ENCODE peak calls at places on chromosomes 11 and 22, in seven cellular contexts. K, Y, C, D, B, N and E are unnamed samples.

GRCh38 chr11:87030458-87031054 is 7.2 kb upstream of the TMEM135 start:
- DNase-seq in K (no peak), Y (no peak), C (no peak), D (no peak), B (no peak), N (no peak), E (no peak)

GRCh38 chr11:25068451-25068850 is 571.6 kb downstream of the LUZP2 start:
- DNase-seq in K (no peak), Y (no peak), C (no peak), D (peak), B (no peak), N (no peak), E (no peak)

GRCh38 chr22:30453731-30454510 is 17.9 kb downstream of the SEC14L3 start:
- DNase-seq in K (no peak), Y (no peak), C (peak), D (no peak), B (no peak), N (peak), E (no peak)

GRCh38 chr22:32475428-32476010 is 908 bp downstream of the FBXO7 start:
- DNase-seq in K (no peak), Y (peak), C (peak), D (no peak), B (peak), N (peak), E (peak)

GRCh38 chr22:24402460-24403192 is 24.8 kb upstream of the ADORA2A start:
- DNase-seq in K (peak), Y (peak), C (no peak), D (peak), B (peak), N (peak), E (peak)

GRCh38 chr22:24437091-24437490 is 9.7 kb downstream of the ADORA2A start:
- DNase-seq in K (no peak), Y (no peak), C (no peak), D (no peak), B (no peak), N (no peak), E (no peak)

GRCh38 chr11:75420224-75421034 is 12.6 kb downstream of the KLHL35 start:
- DNase-seq in K (no peak), Y (peak), C (no peak), D (no peak), B (no peak), N (no peak), E (no peak)

GRCh38 chr11:47171057-47171838 is 5.4 kb downstream of the ARFGAP2 start:
- DNase-seq in K (no peak), Y (no peak), C (no peak), D (no peak), B (no peak), N (no peak), E (no peak)

GRCh38 chr11:133796043-133796795 is 49.1 kb downstream of the SPATA19 start:
- DNase-seq in K (no peak), Y (no peak), C (no peak), D (no peak), B (no peak), N (no peak), E (no peak)

GRCh38 chr22:44667829-44668189 is 34.2 kb upstream of the PRR5 start:
- DNase-seq in K (no peak), Y (peak), C (peak), D (no peak), B (no peak), N (no peak), E (no peak)

GRCh38 chr11:47400813-47401279 is 7.5 kb upstream of the SLC39A13 start:
- DNase-seq in K (no peak), Y (peak), C (no peak), D (no peak), B (no peak), N (no peak), E (no peak)

GRCh38 chr11:17985517-17985916 is 27.3 kb downstream of the SERGEF start:
- DNase-seq in K (no peak), Y (no peak), C (no peak), D (peak), B (no peak), N (peak), E (no peak)

GRCh38 chr11:93288767-93289166 is 41.8 kb upstream of the DEUP1 start:
- DNase-seq in K (no peak), Y (no peak), C (no peak), D (no peak), B (no peak), N (no peak), E (no peak)

GRCh38 chr22:45262931-45263789 is 21.6 kb upstream of the UPK3A start:
- DNase-seq in K (no peak), Y (no peak), C (peak), D (no peak), B (peak), N (no peak), E (no peak)

GRCh38 chr11:67179892-67180490 is 60.9 kb downstream of the KDM2A start:
- DNase-seq in K (no peak), Y (no peak), C (no peak), D (no peak), B (no peak), N (no peak), E (no peak)

GRCh38 chr11:10294289-10294953 is 402 bp upstream of the SBF2 start:
- DNase-seq in K (no peak), Y (peak), C (peak), D (peak), B (no peak), N (peak), E (peak)

GRCh38 chr11:70662691-70663098 is 264.4 kb downstream of the CTTN start:
- DNase-seq in K (no peak), Y (no peak), C (no peak), D (no peak), B (no peak), N (no peak), E (no peak)

GRCh38 chr11:12248330-12248729 is 129.0 kb upstream of the PARVA start:
- DNase-seq in K (no peak), Y (peak), C (peak), D (no peak), B (no peak), N (peak), E (no peak)

GRCh38 chr11:83241291-83241946 is 44.7 kb downstream of the CCDC90B start:
- DNase-seq in K (peak), Y (no peak), C (no peak), D (peak), B (peak), N (peak), E (no peak)

GRCh38 chr11:134412508-134413333 is 679 bp upstream of the B3GAT1 start:
- DNase-seq in K (no peak), Y (no peak), C (no peak), D (no peak), B (no peak), N (peak), E (no peak)

GRCh38 chr11:69834811-69835800 is 15.9 kb upstream of the FGF3 start:
- DNase-seq in K (no peak), Y (no peak), C (no peak), D (no peak), B (peak), N (no peak), E (peak)

GRCh38 chr11:57584341-57584740 is 13.1 kb upstream of the SERPING1 start:
- DNase-seq in K (no peak), Y (no peak), C (no peak), D (no peak), B (no peak), N (no peak), E (no peak)

GRCh38 chr11:125262825-125263218 is 98.3 kb downstream of the PKNOX2 start:
- DNase-seq in K (no peak), Y (no peak), C (no peak), D (no peak), B (no peak), N (no peak), E (no peak)

GRCh38 chr22:21681566-21682370 is 16.0 kb downstream of the PPIL2 start:
- DNase-seq in K (no peak), Y (no peak), C (no peak), D (no peak), B (no peak), N (no peak), E (no peak)

GRCh38 chr11:114307524-114308203 is 11.5 kb downstream of the NNMT start:
- DNase-seq in K (no peak), Y (no peak), C (peak), D (no peak), B (no peak), N (no peak), E (peak)

GRCh38 chr11:771617-772204 is 5.6 kb downstream of the GATD1 start:
- DNase-seq in K (no peak), Y (no peak), C (no peak), D (no peak), B (no peak), N (no peak), E (peak)

GRCh38 chr11:71203681-71204080 is 48.7 kb downstream of the SHANK2 start:
- DNase-seq in K (no peak), Y (no peak), C (peak), D (no peak), B (no peak), N (no peak), E (no peak)

GRCh38 chr11:18709414-18709813 is 10.8 kb downstream of the TMEM86A start:
- DNase-seq in K (no peak), Y (no peak), C (no peak), D (no peak), B (no peak), N (no peak), E (no peak)

GRCh38 chr11:78099671-78100070 is 20.0 kb upstream of the NDUFC2 start:
- DNase-seq in K (no peak), Y (no peak), C (no peak), D (no peak), B (no peak), N (no peak), E (no peak)

GRCh38 chr11:114088836-114089235 is 29.3 kb downstream of the ZBTB16 start:
- DNase-seq in K (no peak), Y (no peak), C (no peak), D (no peak), B (no peak), N (no peak), E (no peak)

GRCh38 chr22:40567106-40567505 is 69.4 kb downstream of the MRTFA start:
- DNase-seq in K (no peak), Y (no peak), C (no peak), D (peak), B (no peak), N (no peak), E (no peak)

GRCh38 chr11:9704037-9704436 is 40.2 kb downstream of the SWAP70 start:
- DNase-seq in K (no peak), Y (no peak), C (no peak), D (no peak), B (no peak), N (no peak), E (no peak)

GRCh38 chr11:130815921-130816320 is 100.4 kb downstream of the SNX19 start:
- DNase-seq in K (no peak), Y (no peak), C (no peak), D (no peak), B (no peak), N (no peak), E (no peak)

GRCh38 chr22:35950262-35950661 is 78.4 kb downstream of the RBFOX2 start:
- DNase-seq in K (no peak), Y (no peak), C (no peak), D (no peak), B (no peak), N (no peak), E (no peak)

GRCh38 chr11:1628506-1629325 is 859 bp upstream of the KRTAP5-5 start:
- DNase-seq in K (no peak), Y (peak), C (peak), D (peak), B (peak), N (no peak), E (peak)

GRCh38 chr22:19981171-19981960 is 35.3 kb downstream of the ARVCF start:
- DNase-seq in K (no peak), Y (peak), C (no peak), D (no peak), B (no peak), N (no peak), E (no peak)

GRCh38 chr22:48886604-48887393 is 940.9 kb downstream of the BRD1 start:
- DNase-seq in K (no peak), Y (no peak), C (peak), D (no peak), B (no peak), N (peak), E (no peak)

GRCh38 chr11:132559371-132560036 is 972.8 kb downstream of the OPCML start:
- DNase-seq in K (no peak), Y (no peak), C (no peak), D (no peak), B (no peak), N (no peak), E (no peak)

GRCh38 chr11:75100314-75100713 is 3.6 kb upstream of the OR2AT4 start:
- DNase-seq in K (no peak), Y (no peak), C (no peak), D (peak), B (peak), N (no peak), E (no peak)